ENCODE peak calls at places on chromosomes 7 and 10, in four cellular contexts. P is DND-41, V is GM23248, E is heart left ventricle. A is an unnamed sample.
A peak's percentile ranks its signal among the peaks of the same experiment; 100 is the strongest.

GRCh38 chr7:42906181-42906580 is 5.7 kb downstream of the C7orf25 start:
- DNase-seq in P (no peak), V (no peak), E (no peak), A (no peak)

GRCh38 chr10:14909101-14909500 is 30.4 kb downstream of the SUV39H2 start:
- DNase-seq in V (no peak), P (no peak), E (no peak), A (no peak)

GRCh38 chr7:99092064-99092720 is 51.7 kb downstream of the SMURF1 start:
- DNase-seq in P (no peak), V (no peak), E (no peak), A (peak; percentile 49)

GRCh38 chr7:5590596-5591546 is 167.2 kb upstream of the TNRC18 start:
- DNase-seq in E (no peak), P (no peak), V (no peak), A (no peak)

GRCh38 chr7:34539003-34539402 is 119.0 kb upstream of the NPSR1 start:
- DNase-seq in V (no peak), P (no peak), E (no peak), A (no peak)

GRCh38 chr7:108079291-108080057 is 50.7 kb downstream of the LAMB4 start:
- DNase-seq in P (no peak), E (no peak), V (peak; percentile 87), A (no peak)

GRCh38 chr10:118873080-118873737 is 118.4 kb upstream of the CACUL1 start:
- DNase-seq in P (no peak), V (peak; percentile 6), E (no peak), A (no peak)

GRCh38 chr10:50469288-50469687 is 154.5 kb downstream of the SGMS1 start:
- DNase-seq in E (no peak), P (no peak), V (peak; percentile 65), A (no peak)

GRCh38 chr10:94103902-94104301 is 110.2 kb downstream of the PLCE1 start:
- DNase-seq in E (no peak), P (no peak), V (peak; percentile 26), A (no peak)

GRCh38 chr7:48628950-48629349 is 295.4 kb upstream of the CDC14C start:
- DNase-seq in P (no peak), E (no peak), V (no peak), A (no peak)

GRCh38 chr10:29243750-29244149 is 45.1 kb upstream of the LYZL1 start:
- DNase-seq in E (no peak), V (peak; percentile 22), P (no peak), A (no peak)

GRCh38 chr7:148697256-148697841 is 1.4 kb upstream of the CUL1 start:
- DNase-seq in V (peak; percentile 56), P (no peak), E (peak; percentile 42), A (no peak)

GRCh38 chr10:69232252-69232651 is 12.1 kb downstream of the HKDC1 start:
- DNase-seq in P (no peak), E (no peak), V (peak; percentile 91), A (no peak)

DNA sequence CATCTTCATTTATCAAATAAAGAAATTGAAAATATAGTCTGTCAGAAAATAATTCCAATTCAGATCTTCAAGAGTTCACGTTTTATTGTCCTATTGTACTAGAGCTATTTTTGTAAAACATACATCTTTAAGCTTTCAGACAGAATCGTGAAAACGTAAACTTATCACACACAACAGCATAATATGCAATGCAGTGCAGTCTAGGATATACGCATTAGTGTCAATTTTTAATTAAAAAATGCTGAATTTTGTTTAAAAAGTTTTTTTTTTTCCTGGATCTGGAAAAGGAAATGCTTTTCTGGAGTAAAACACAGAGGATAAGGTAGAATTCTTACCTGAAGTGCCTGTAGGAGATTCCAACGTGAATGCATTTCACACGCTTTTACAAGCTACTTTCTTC is 458.2 kb upstream of the KLF6 start:
- DNase-seq in P (no peak), V (no peak), E (no peak), A (no peak)
- H3K4me3 ChIP-seq in P (no peak overlapping the region), V (peak overlapping the region; percentile 74), E (peak overlapping the region; percentile 29), A (no peak overlapping the region)

GRCh38 chr10:79106251-79106650 is 37.5 kb downstream of the ZMIZ1 start:
- DNase-seq in V (no peak), P (no peak), E (no peak), A (no peak)

GRCh38 chr10:79104264-79104954 is 35.6 kb downstream of the ZMIZ1 start:
- DNase-seq in V (peak; percentile 61), P (no peak), E (peak; percentile 58), A (no peak)

GRCh38 chr10:79106651-79107050 is 37.9 kb downstream of the ZMIZ1 start:
- DNase-seq in E (no peak), V (no peak), P (no peak), A (no peak)

GRCh38 chr10:79105818-79106217 is 37.1 kb downstream of the ZMIZ1 start:
- DNase-seq in V (no peak), E (no peak), P (no peak), A (no peak)

GRCh38 chr10:79105164-79105739 is 36.5 kb downstream of the ZMIZ1 start:
- DNase-seq in V (no peak), P (no peak), E (no peak), A (no peak)
- H3K27ac ChIP-seq in V (peak overlapping the region; percentile 31), P (no peak overlapping the region), E (peak overlapping the region; percentile 84), A (peak overlapping the region; percentile 26)

GRCh38 chr10:97333601-97334369 is 744 bp downstream of the FRAT2 start:
- DNase-seq in P (peak; percentile 39), V (peak; percentile 79), E (peak; percentile 64), A (no peak)
- H3K27me3 ChIP-seq in P (peaks cover 10% of the 10 kb centered on the region), V (peaks cover 8% of the 10 kb centered on the region), E (no peaks in the 10 kb centered on the region), A (no peaks in the 10 kb centered on the region)

GRCh38 chr10:971613-972012 is 16.6 kb upstream of the GTPBP4 start:
- DNase-seq in P (no peak), E (no peak), V (peak; percentile 15), A (no peak)

GRCh38 chr10:976316-976715 is 11.9 kb upstream of the GTPBP4 start:
- DNase-seq in E (no peak), V (no peak), P (no peak), A (no peak)

GRCh38 chr10:974785-975074 is 13.5 kb upstream of the GTPBP4 start:
- DNase-seq in E (no peak), V (no peak), P (no peak), A (no peak)

GRCh38 chr10:972763-973162 is 15.5 kb upstream of the GTPBP4 start:
- DNase-seq in V (no peak), P (no peak), E (no peak), A (no peak)

DNA sequence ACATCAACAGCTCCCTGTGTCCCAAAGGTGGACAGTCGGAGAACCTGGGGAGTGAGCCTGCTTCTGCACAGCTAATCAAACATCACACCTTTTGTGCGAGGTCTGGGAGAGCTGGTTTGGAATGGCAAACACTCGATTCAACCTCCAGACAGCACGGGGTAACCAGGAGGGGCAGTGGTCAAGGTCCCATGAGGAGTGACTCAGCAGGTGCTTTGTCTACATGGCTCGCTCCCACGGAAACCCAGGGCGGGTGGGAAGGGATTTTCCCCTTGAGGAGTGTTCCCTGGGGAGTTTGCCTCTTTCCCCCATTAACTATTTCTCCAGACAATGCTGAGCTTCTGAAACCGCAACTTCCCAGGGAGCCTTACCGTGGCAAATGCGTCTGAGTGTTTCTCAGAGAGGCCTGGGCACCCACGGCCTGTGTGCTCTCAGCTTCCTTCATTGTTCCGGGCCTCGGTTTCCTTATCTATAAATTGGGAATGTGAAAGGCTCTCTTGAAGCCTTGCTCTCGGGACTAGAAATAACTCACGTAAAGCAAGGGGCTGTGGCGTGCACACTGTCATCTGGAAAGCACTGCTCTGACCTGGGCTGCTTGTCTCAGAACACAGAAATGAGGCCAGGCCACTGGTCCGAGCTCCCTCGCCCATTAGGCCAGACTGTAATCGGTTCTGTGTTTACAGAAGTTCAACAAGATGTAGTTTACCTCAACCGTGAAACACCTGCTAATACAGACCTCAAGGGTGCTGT is 14.0 kb upstream of the GTPBP4 start:
- DNase-seq in V (peak; percentile 13), P (no peak), E (no peak), A (no peak)
- H3K4me3 ChIP-seq in V (no peak overlapping the region), P (no peak overlapping the region), E (no peak overlapping the region), A (no peak overlapping the region)

GRCh38 chr10:387949-388660 is 252.8 kb downstream of the ZMYND11 start:
- DNase-seq in V (no peak), P (no peak), E (no peak), A (no peak)
- H3K27ac ChIP-seq in V (no peak overlapping the region), P (no peak overlapping the region), E (no peak overlapping the region), A (peak overlapping the region; percentile 33)

GRCh38 chr7:30249316-30249715 is 35.1 kb upstream of the ZNRF2 start:
- DNase-seq in E (no peak), P (no peak), V (no peak), A (no peak)

GRCh38 chr7:30246392-30246791 is 38.0 kb upstream of the ZNRF2 start:
- DNase-seq in P (no peak), V (no peak), E (no peak), A (no peak)

GRCh38 chr7:30249986-30250774 is 34.2 kb upstream of the ZNRF2 start:
- DNase-seq in E (no peak), P (no peak), V (no peak), A (no peak)

GRCh38 chr7:30245913-30246312 is 38.5 kb upstream of the ZNRF2 start:
- DNase-seq in V (no peak), P (no peak), E (no peak), A (no peak)

DNA sequence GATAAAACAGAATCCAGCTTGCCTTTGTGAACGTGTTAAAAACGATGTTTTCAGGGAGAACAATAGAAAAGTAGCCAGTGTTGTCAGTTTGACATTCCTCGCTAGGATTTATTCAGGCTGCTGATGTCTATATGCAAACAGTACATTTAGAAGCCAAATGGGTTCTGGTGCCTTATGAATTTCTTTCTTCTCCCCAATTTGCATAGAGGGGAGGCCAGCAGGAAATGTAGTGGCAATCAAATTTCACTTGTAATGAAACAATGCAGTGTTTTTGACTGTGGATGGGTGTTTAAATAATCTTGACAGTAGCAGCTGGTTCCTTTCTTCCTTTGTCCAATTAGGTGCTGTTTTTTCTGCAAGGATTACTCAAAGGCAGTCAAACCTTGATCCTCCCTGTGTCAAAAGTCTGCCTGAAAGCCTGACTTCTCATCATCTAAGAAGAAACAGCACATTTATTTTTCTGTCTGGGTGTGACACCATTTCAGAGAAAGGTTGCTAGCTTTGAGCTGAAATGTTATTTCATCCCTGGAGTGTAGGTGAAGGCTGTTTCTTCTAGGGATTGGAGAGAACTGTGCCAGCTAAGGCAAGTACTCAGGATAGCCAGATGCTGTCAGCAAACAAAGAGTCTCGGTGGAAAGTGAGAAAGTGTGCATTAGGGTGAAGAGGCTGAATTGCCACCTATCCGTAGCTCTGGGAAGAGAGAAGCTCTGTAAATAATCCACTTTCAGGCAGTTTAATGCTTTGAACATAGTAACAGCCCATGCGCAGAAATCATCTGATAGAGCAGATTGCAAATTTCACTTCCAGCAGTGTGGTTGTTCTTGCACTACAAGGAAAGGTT is 36.6 kb upstream of the ZNRF2 start:
- DNase-seq in P (no peak), E (no peak), V (no peak), A (no peak)
- H3K27me3 ChIP-seq in P (peaks cover 2% of the 10 kb centered on the region), E (no peaks in the 10 kb centered on the region), V (no peaks in the 10 kb centered on the region), A (no peaks in the 10 kb centered on the region)

DNA sequence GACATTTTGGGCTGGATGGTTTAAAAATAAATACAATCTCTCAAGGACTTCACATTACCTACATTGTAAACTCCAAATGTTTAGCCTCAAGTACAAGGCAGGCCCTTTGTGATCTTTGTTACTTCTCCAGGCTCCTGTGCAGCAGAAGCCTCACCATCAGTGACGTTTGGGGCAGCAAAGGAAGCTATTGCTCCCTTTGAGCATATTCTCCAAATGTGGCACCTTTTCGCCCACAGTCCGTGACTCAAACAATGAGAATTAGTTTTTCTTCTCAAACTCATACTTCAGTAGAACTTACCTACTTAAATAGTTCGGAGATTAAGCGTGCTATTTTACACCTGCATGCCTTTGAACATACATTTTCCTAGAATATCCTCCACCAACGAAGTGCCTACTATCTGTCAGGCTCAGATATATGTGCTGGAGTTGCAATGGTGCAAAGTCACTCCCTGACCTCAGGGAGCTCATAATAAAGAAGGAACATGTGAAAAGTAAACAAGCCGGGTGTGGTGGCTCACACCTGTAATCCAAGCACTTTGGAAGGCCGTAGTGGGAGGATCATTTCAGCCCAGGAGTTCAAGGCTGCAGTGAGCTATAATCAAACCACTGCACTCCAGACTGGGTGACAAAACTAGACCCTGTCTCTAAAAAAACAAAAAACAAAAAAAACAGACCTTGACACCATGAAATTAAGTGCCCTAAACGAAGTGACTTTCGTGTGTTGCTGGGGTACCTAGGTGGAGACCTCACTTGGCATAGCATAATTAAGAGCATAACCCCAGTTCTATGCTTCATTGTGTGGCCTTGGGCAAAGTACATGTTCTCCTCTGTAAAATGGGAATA is 1.2 kb upstream of the ABCF2 start:
- DNase-seq in P (no peak), E (no peak), V (no peak), A (no peak)
- H3K4me3 ChIP-seq in P (peak overlapping the region; percentile 63), E (no peak overlapping the region), V (peak overlapping the region; percentile 88), A (peak overlapping the region; percentile 87)